ENCODE peak calls at places on chromosomes 7 and 10, in six cellular contexts. G, Q, R, K, M and T are unnamed samples.

GRCh38 chr7:139182363-139182762 is 48.7 kb upstream of the UBN2 start:
- DNase-seq in G (no peak), R (no peak), K (peak), M (no peak), Q (no peak), T (no peak)

GRCh38 chr10:61721431-61721830 is 58.7 kb downstream of the CABCOCO1 start:
- DNase-seq in G (no peak), R (no peak), Q (no peak), K (no peak), M (no peak), T (no peak)

GRCh38 chr10:63456437-63457210 is 9.2 kb downstream of the JMJD1C start:
- DNase-seq in R (no peak), Q (no peak), G (no peak), K (no peak), M (no peak), T (no peak)

GRCh38 chr10:128432423-128432822 is 306.2 kb upstream of the MKI67 start:
- DNase-seq in M (no peak), Q (no peak), G (no peak), R (no peak), K (no peak), T (no peak)

GRCh38 chr10:4263281-4263921 is 478.4 kb upstream of the KLF6 start:
- DNase-seq in Q (no peak), R (no peak), G (no peak), M (no peak), K (no peak), T (no peak)

GRCh38 chr10:52678611-52679010 is 94.0 kb downstream of the MBL2 start:
- DNase-seq in M (no peak), R (no peak), K (no peak), Q (no peak), G (no peak), T (no peak)

GRCh38 chr7:35004531-35005096 is 32.7 kb downstream of the DPY19L1 start:
- DNase-seq in Q (no peak), G (no peak), R (peak), M (no peak), K (no peak), T (no peak)

GRCh38 chr7:15417341-15417988 is 144.3 kb downstream of the AGMO start:
- DNase-seq in R (no peak), M (no peak), Q (no peak), G (no peak), K (no peak), T (no peak)

GRCh38 chr10:17756557-17757208 is 4.7 kb downstream of the TMEM236 start:
- DNase-seq in Q (no peak), K (no peak), R (no peak), M (peak), G (peak), T (no peak)

GRCh38 chr7:151206914-151207313 is 3.4 kb downstream of the H2BK1 start:
- DNase-seq in M (no peak), G (no peak), K (no peak), Q (no peak), R (no peak), T (no peak)

GRCh38 chr10:85607296-85607695 is 759.3 kb downstream of the GRID1 start:
- DNase-seq in M (no peak), Q (no peak), G (no peak), K (no peak), R (no peak), T (no peak)

GRCh38 chr10:94210465-94211186 is 152.1 kb downstream of the NOC3L start:
- DNase-seq in R (no peak), Q (no peak), K (no peak), G (peak), M (no peak), T (no peak)

GRCh38 chr10:46284286-46285229 is 2.2 kb upstream of the ANTXRL start:
- DNase-seq in K (peak), M (peak), R (peak), Q (peak), G (peak), T (peak)

GRCh38 chr10:50624866-50625491 is 1.2 kb upstream of the SGMS1 start:
- DNase-seq in M (peak), R (peak), Q (peak), G (peak), K (peak), T (peak)

GRCh38 chr7:91033574-91033973 is 230.7 kb upstream of the FZD1 start:
- DNase-seq in Q (peak), R (no peak), K (no peak), G (no peak), M (no peak), T (no peak)